ENCODE peak calls at places on chromosomes 5 and 9, in ten cellular contexts. D, L, V, E, I, J, B, X, M and N are unnamed samples.

GRCh38 chr5:113450366-113451328 is 15.9 kb upstream of the TSSK1B start:
- DNase-seq in D (no peak), L (no peak), V (no peak), E (no peak), I (no peak), J (no peak), B (peak; percentile 6), X (no peak), M (peak; percentile 2), N (peak; percentile 3)

GRCh38 chr5:131261483-131261882 is 2.4 kb upstream of the CDC42SE2 start:
- DNase-seq in D (no peak), L (no peak), V (no peak), E (no peak), I (no peak), J (no peak), B (no peak), X (no peak), M (no peak), N (no peak)

GRCh38 chr9:115946530-115946929 is 207.1 kb upstream of the PAPPA start:
- DNase-seq in D (no peak), L (no peak), V (no peak), E (no peak), I (no peak), J (no peak), B (peak; percentile 31), X (no peak), M (no peak), N (no peak)

GRCh38 chr5:135462304-135462703 is 10.2 kb upstream of the TIFAB start:
- DNase-seq in D (no peak), L (peak; percentile 85), V (peak; percentile 79), E (peak; percentile 62), I (peak; percentile 94), J (peak; percentile 60), B (peak; percentile 46), X (no peak), M (peak; percentile 21), N (peak; percentile 63)

GRCh38 chr5:131169810-131170539 is 769 bp upstream of the LYRM7 start:
- DNase-seq in D (no peak), L (no peak), V (no peak), E (no peak), I (no peak), J (no peak), B (no peak), X (no peak), M (no peak), N (peak; percentile 15)

GRCh38 chr5:178667685-178668084 is 40.8 kb upstream of the CLK4 start:
- DNase-seq in D (no peak), L (no peak), V (no peak), E (no peak), I (no peak), J (no peak), B (no peak), X (no peak), M (no peak), N (no peak)

GRCh38 chr5:107218457-107219193 is 452.1 kb downstream of the EFNA5 start:
- DNase-seq in D (peak; percentile 28), L (no peak), V (no peak), E (no peak), I (no peak), J (no peak), B (peak; percentile 28), X (no peak), M (peak; percentile 83), N (peak; percentile 5)

GRCh38 chr5:159316519-159317383 is 13.5 kb downstream of the IL12B start:
- DNase-seq in D (no peak), L (peak; percentile 51), V (peak; percentile 57), E (peak; percentile 57), I (peak; percentile 40), J (peak; percentile 32), B (peak; percentile 66), X (no peak), M (peak; percentile 55), N (peak; percentile 62)

GRCh38 chr5:36013182-36013581 is 22.0 kb upstream of the UGT3A1 start:
- DNase-seq in D (no peak), L (no peak), V (no peak), E (no peak), I (no peak), J (no peak), B (no peak), X (no peak), M (no peak), N (no peak)

GRCh38 chr5:36522746-36523065 is 83.7 kb upstream of the SLC1A3 start:
- DNase-seq in D (no peak), L (no peak), V (no peak), E (no peak), I (no peak), J (no peak), B (no peak), X (no peak), M (no peak), N (no peak)

GRCh38 chr9:95511952-95512750 is 4.6 kb downstream of the PTCH1 start:
- DNase-seq in D (no peak), L (no peak), V (no peak), E (peak; percentile 31), I (no peak), J (peak; percentile 32), B (no peak), X (no peak), M (no peak), N (peak; percentile 61)

GRCh38 chr9:4762889-4763521 is 22.0 kb upstream of the AK3 start:
- DNase-seq in D (no peak), L (peak; percentile 26), V (no peak), E (no peak), I (peak; percentile 21), J (no peak), B (peak; percentile 64), X (no peak), M (peak; percentile 20), N (peak; percentile 62)

GRCh38 chr5:142287096-142287972 is 37.5 kb downstream of the SPRY4 start:
- DNase-seq in D (no peak), L (no peak), V (no peak), E (no peak), I (no peak), J (no peak), B (no peak), X (no peak), M (no peak), N (no peak)

GRCh38 chr5:95668728-95669127 is 14.1 kb downstream of the SPATA9 start:
- DNase-seq in D (no peak), L (no peak), V (no peak), E (no peak), I (peak; percentile 26), J (no peak), B (no peak), X (no peak), M (no peak), N (no peak)

GRCh38 chr9:122151267-122151828 is 8.2 kb downstream of the NDUFA8 start:
- DNase-seq in D (no peak), L (no peak), V (no peak), E (no peak), I (no peak), J (no peak), B (no peak), X (peak; percentile 23), M (no peak), N (no peak)

GRCh38 chr9:96398582-96399334 is 15.2 kb upstream of the SLC35D2 start:
- DNase-seq in D (no peak), L (no peak), V (no peak), E (no peak), I (no peak), J (no peak), B (no peak), X (no peak), M (no peak), N (no peak)

GRCh38 chr5:57989378-57989777 is 470.5 kb downstream of the PLK2 start:
- DNase-seq in D (no peak), L (no peak), V (peak; percentile 13), E (no peak), I (no peak), J (no peak), B (peak; percentile 11), X (no peak), M (peak; percentile 24), N (peak; percentile 41)

GRCh38 chr5:173733065-173733824 is 116.8 kb upstream of the BOD1 start:
- DNase-seq in D (no peak), L (no peak), V (no peak), E (no peak), I (no peak), J (no peak), B (no peak), X (no peak), M (no peak), N (no peak)

GRCh38 chr5:149834246-149834855 is 104.2 kb downstream of the PPARGC1B start:
- DNase-seq in D (peak; percentile 69), L (peak; percentile 74), V (peak; percentile 79), E (peak; percentile 88), I (peak; percentile 71), J (peak; percentile 55), B (peak; percentile 89), X (no peak), M (peak; percentile 79), N (peak; percentile 85)

GRCh38 chr5:22899341-22899740 is 46.2 kb upstream of the CDH12 start:
- DNase-seq in D (no peak), L (no peak), V (no peak), E (no peak), I (no peak), J (no peak), B (no peak), X (no peak), M (no peak), N (no peak)

GRCh38 chr5:98902733-98903132 is 26.1 kb downstream of the CHD1 start:
- DNase-seq in D (no peak), L (no peak), V (no peak), E (peak; percentile 21), I (no peak), J (no peak), B (peak; percentile 58), X (no peak), M (no peak), N (peak; percentile 83)

GRCh38 chr5:123844873-123845272 is 332.9 kb downstream of the CSNK1G3 start:
- DNase-seq in D (no peak), L (no peak), V (no peak), E (peak; percentile 8), I (no peak), J (no peak), B (no peak), X (no peak), M (peak; percentile 53), N (peak; percentile 9)

GRCh38 chr5:139402561-139403158 is 1.2 kb downstream of the SPATA24 start:
- DNase-seq in D (no peak), L (no peak), V (peak; percentile 54), E (no peak), I (peak; percentile 71), J (no peak), B (no peak), X (no peak), M (no peak), N (peak; percentile 28)

GRCh38 chr9:83503881-83504280 is 34.3 kb downstream of the FRMD3 start:
- DNase-seq in D (no peak), L (no peak), V (no peak), E (no peak), I (no peak), J (no peak), B (no peak), X (no peak), M (no peak), N (no peak)

GRCh38 chr9:136799079-136799853 is 3.1 kb downstream of the CCDC183 start:
- DNase-seq in D (no peak), L (no peak), V (peak; percentile 36), E (no peak), I (no peak), J (no peak), B (no peak), X (no peak), M (no peak), N (peak; percentile 16)

GRCh38 chr5:73757421-73757820 is 131.4 kb downstream of the ARHGEF28 start:
- DNase-seq in D (no peak), L (no peak), V (no peak), E (no peak), I (no peak), J (no peak), B (no peak), X (no peak), M (no peak), N (no peak)

GRCh38 chr5:180026320-180026719 is 45.2 kb downstream of the RNF130 start:
- DNase-seq in D (peak; percentile 40), L (no peak), V (peak; percentile 16), E (no peak), I (no peak), J (no peak), B (peak; percentile 66), X (no peak), M (peak; percentile 78), N (peak; percentile 20)

GRCh38 chr9:108885643-108886348 is 23.7 kb downstream of the ACTL7A start:
- DNase-seq in D (peak; percentile 63), L (no peak), V (peak; percentile 35), E (peak; percentile 28), I (peak; percentile 18), J (peak; percentile 84), B (peak; percentile 87), X (no peak), M (peak; percentile 75), N (peak; percentile 76)